ENCODE peak calls at places on chromosome 18, in six cellular contexts. W, U, O, N, T and S are unnamed samples.

GRCh38 chr18:49744395-49744987 is 68.8 kb downstream of the ACAA2 start:
- DNase-seq in W (no peak), U (no peak), O (no peak), N (no peak), T (no peak), S (no peak)

GRCh38 chr18:73245345-73245744 is 377.6 kb upstream of the NETO1 start:
- DNase-seq in W (no peak), U (no peak), O (no peak), N (no peak), T (no peak), S (no peak)

GRCh38 chr18:56492136-56492535 is 146.3 kb downstream of the TXNL1 start:
- DNase-seq in W (no peak), U (no peak), O (no peak), N (no peak), T (no peak), S (no peak)

GRCh38 chr18:43805646-43806194 is 528.4 kb upstream of the SYT4 start:
- DNase-seq in W (no peak), U (no peak), O (no peak), N (peak; percentile 31), T (peak; percentile 7), S (peak; percentile 36)

GRCh38 chr18:24868760-24869237 is 408.4 kb downstream of the HRH4 start:
- DNase-seq in W (no peak), U (no peak), O (no peak), N (no peak), T (no peak), S (no peak)

GRCh38 chr18:74994502-74995403 is 214.2 kb downstream of the PTGR3 start:
- DNase-seq in W (no peak), U (no peak), O (no peak), N (peak; percentile 54), T (no peak), S (no peak)

GRCh38 chr18:22710628-22711380 is 222.3 kb upstream of the RBBP8 start:
- DNase-seq in W (peak; percentile 49), U (no peak), O (peak; percentile 13), N (peak; percentile 61), T (peak; percentile 52), S (peak; percentile 55)

GRCh38 chr18:61939032-61939674 is 46.3 kb upstream of the RNF152 start:
- DNase-seq in W (no peak), U (no peak), O (no peak), N (no peak), T (no peak), S (no peak)

GRCh38 chr18:58276640-58277456 is 232.8 kb downstream of the NEDD4L start:
- DNase-seq in W (no peak), U (no peak), O (no peak), N (no peak), T (no peak), S (no peak)

GRCh38 chr18:8548186-8548585 is 61.1 kb upstream of the RAB12 start:
- DNase-seq in W (no peak), U (no peak), O (no peak), N (no peak), T (no peak), S (no peak)

GRCh38 chr18:73564073-73564472 is 583.6 kb downstream of the FBXO15 start:
- DNase-seq in W (no peak), U (no peak), O (no peak), N (no peak), T (no peak), S (no peak)

GRCh38 chr18:6781846-6782245 is 52.3 kb downstream of the ARHGAP28 start:
- DNase-seq in W (no peak), U (no peak), O (no peak), N (no peak), T (peak; percentile 57), S (no peak)

GRCh38 chr18:58599106-58599505 is 29.8 kb downstream of the ALPK2 start:
- DNase-seq in W (no peak), U (no peak), O (no peak), N (no peak), T (no peak), S (no peak)

GRCh38 chr18:11108956-11109355 is 40.4 kb downstream of the PIEZO2 start:
- DNase-seq in W (no peak), U (no peak), O (no peak), N (no peak), T (no peak), S (no peak)

GRCh38 chr18:73544618-73545017 is 603.0 kb downstream of the FBXO15 start:
- DNase-seq in W (no peak), U (no peak), O (no peak), N (no peak), T (no peak), S (no peak)

GRCh38 chr18:45688834-45689233 is 35.1 kb upstream of the SLC14A1 start:
- DNase-seq in W (no peak), U (no peak), O (no peak), N (peak; percentile 61), T (no peak), S (no peak)

GRCh38 chr18:23618862-23619387 is 32.6 kb upstream of the NPC1 start:
- DNase-seq in W (no peak), U (no peak), O (peak; percentile 22), N (peak; percentile 63), T (peak; percentile 35), S (peak; percentile 37)

GRCh38 chr18:54932472-54932871 is 26.8 kb downstream of the CCDC68 start:
- DNase-seq in W (no peak), U (no peak), O (no peak), N (no peak), T (no peak), S (no peak)

GRCh38 chr18:11728247-11728646 is 39.2 kb downstream of the GNAL start:
- DNase-seq in W (no peak), U (no peak), O (no peak), N (no peak), T (no peak), S (no peak)

GRCh38 chr18:10169064-10169562 is 255.3 kb downstream of the VAPA start:
- DNase-seq in W (no peak), U (no peak), O (no peak), N (no peak), T (no peak), S (no peak)

GRCh38 chr18:41858761-41859555 is 96.1 kb upstream of the PIK3C3 start:
- DNase-seq in W (no peak), U (no peak), O (no peak), N (no peak), T (no peak), S (no peak)

GRCh38 chr18:59706499-59706898 is 9.3 kb upstream of the CCBE1 start:
- DNase-seq in W (no peak), U (no peak), O (no peak), N (no peak), T (no peak), S (no peak)

GRCh38 chr18:59021500-59021899 is 118.2 kb upstream of the SEC11C start:
- DNase-seq in W (no peak), U (no peak), O (no peak), N (no peak), T (no peak), S (no peak)

GRCh38 chr18:59005266-59005665 is 134.4 kb upstream of the SEC11C start:
- DNase-seq in W (no peak), U (no peak), O (no peak), N (no peak), T (peak; percentile 26), S (peak; percentile 85)

GRCh38 chr18:73007195-73007934 is 139.6 kb upstream of the NETO1 start:
- DNase-seq in W (no peak), U (no peak), O (no peak), N (no peak), T (no peak), S (no peak)

GRCh38 chr18:77081387-77081773 is 51.2 kb downstream of the MBP start:
- DNase-seq in W (no peak), U (no peak), O (no peak), N (no peak), T (no peak), S (no peak)